ENCODE peak calls at places on chromosome 4, in eight cellular contexts. P is body of pancreas, O is IMR-90, H is HCT116, B is brain microvascular endothelial cell, F is adrenal gland, T is cardiac fibroblast, R is suprapubic skin. S is an unnamed sample.

GRCh38 chr4:18039113-18039512 is 17.6 kb upstream of the LCORL start:
- DNase-seq in P (no peak), O (peak), H (no peak), B (no peak), F (no peak), T (peak), R (no peak), S (no peak)

GRCh38 chr4:139301821-139302611 is at the start of gene NDUFC1:
- DNase-seq in P (peak), O (peak), H (no peak), B (peak), F (peak), T (peak), R (peak), S (peak)

GRCh38 chr4:8731364-8731763 is 138.8 kb downstream of the CPZ start:
- DNase-seq in P (no peak), O (no peak), H (no peak), B (no peak), F (no peak), T (no peak), R (peak), S (no peak)

GRCh38 chr4:127586922-127587571 is 45.7 kb upstream of the INTU start:
- DNase-seq in P (peak), O (peak), H (peak), B (peak), F (no peak), T (peak), R (no peak), S (peak)

GRCh38 chr4:5717449-5718158 is 6.6 kb downstream of the EVC start:
- DNase-seq in P (no peak), O (no peak), H (no peak), B (no peak), F (no peak), T (no peak), R (no peak), S (no peak)

GRCh38 chr4:26326791-26327190 is 6.0 kb downstream of the RBPJ start:
- DNase-seq in P (no peak), O (peak), H (no peak), B (peak), F (no peak), T (peak), R (no peak), S (no peak)

GRCh38 chr4:37981844-37982720 is 21.9 kb downstream of the PTTG2 start:
- DNase-seq in P (no peak), O (peak), H (no peak), B (peak), F (no peak), T (no peak), R (no peak), S (no peak)

GRCh38 chr4:158938462-158939044 is 164.3 kb upstream of the RAPGEF2 start:
- DNase-seq in P (peak), O (peak), H (no peak), B (no peak), F (no peak), T (no peak), R (no peak), S (no peak)

GRCh38 chr4:141425124-141425523 is 204.4 kb downstream of the ZNF330 start:
- DNase-seq in P (no peak), O (peak), H (peak), B (peak), F (no peak), T (peak), R (no peak), S (no peak)

GRCh38 chr4:89111833-89112563 is 665 bp downstream of the TIGD2 start:
- DNase-seq in P (peak), O (peak), H (no peak), B (peak), F (peak), T (peak), R (no peak), S (no peak)

GRCh38 chr4:139972305-139972704 is 181.7 kb downstream of the MAML3 start:
- DNase-seq in P (no peak), O (no peak), H (no peak), B (no peak), F (no peak), T (no peak), R (no peak), S (no peak)

GRCh38 chr4:3413675-3414420 is 27.9 kb upstream of the HGFAC start:
- DNase-seq in P (no peak), O (no peak), H (no peak), B (no peak), F (no peak), T (no peak), R (peak), S (no peak)

GRCh38 chr4:67751260-67751659 is 2.9 kb downstream of the GNRHR start:
- DNase-seq in P (no peak), O (peak), H (no peak), B (no peak), F (no peak), T (peak), R (no peak), S (no peak)

GRCh38 chr4:25457053-25457715 is 80.1 kb downstream of the ANAPC4 start:
- DNase-seq in P (no peak), O (peak), H (no peak), B (no peak), F (no peak), T (peak), R (no peak), S (no peak)

GRCh38 chr4:177511611-177512010 is 69.4 kb upstream of the AGA start:
- DNase-seq in P (peak), O (no peak), H (peak), B (no peak), F (no peak), T (no peak), R (no peak), S (no peak)

GRCh38 chr4:28723371-28723770 is 1862.7 kb downstream of the STIM2 start:
- DNase-seq in P (no peak), O (no peak), H (no peak), B (no peak), F (no peak), T (no peak), R (no peak), S (no peak)

GRCh38 chr4:13865871-13866669 is 238.5 kb upstream of the BOD1L1 start:
- DNase-seq in P (no peak), O (peak), H (no peak), B (no peak), F (no peak), T (peak), R (no peak), S (no peak)
- TF ChIP-seq CTCF in P (no peak), O (no peak), H (no peak), B (no peak), F (no peak), T (no peak), R (no peak), S (no peak)

GRCh38 chr4:104394409-104394813 is 100.3 kb downstream of the CXXC4 start:
- DNase-seq in P (no peak), O (no peak), H (no peak), B (no peak), F (no peak), T (no peak), R (no peak), S (peak)
- TF ChIP-seq CTCF in P (no peak), O (no peak), H (no peak), B (no peak), F (no peak), T (no peak), R (no peak), S (no peak)

DNA sequence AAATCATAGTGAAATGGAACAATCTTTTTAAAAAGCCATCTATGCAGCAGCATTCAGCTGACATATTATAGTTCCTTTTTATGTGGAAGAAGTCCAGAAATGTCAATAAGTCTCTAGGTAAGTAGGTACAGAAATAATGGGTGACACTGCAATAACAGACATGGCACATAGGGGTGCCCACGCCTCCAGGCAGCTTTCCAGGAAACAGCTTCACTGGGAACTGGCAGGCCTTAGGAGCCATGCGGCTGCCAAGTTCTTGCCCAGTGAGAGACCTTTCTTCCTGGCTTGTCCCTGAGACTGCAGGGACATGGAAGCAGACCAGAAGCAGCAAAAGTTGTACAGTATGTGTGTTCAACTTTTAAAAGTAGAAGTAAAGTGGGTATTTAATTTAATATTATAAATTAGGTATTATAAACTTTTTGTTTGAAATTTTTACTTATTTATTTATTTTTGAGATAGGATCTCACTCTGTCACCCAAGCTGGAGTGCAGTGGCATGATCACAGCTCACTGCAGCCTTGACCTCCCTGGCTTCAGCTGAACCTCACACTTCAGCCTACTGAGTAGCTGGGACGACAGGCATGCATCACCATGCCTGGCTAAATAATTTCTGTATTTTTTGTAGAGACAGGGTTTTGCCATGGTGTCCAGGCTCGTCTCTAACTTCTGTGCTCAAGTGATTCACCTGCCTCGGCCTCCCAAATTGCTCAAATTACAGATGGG is 12.1 kb upstream of the ETNPPL start:
- DNase-seq in P (peak), O (no peak), H (peak), B (no peak), F (peak), T (no peak), R (no peak), S (peak)
- TF ChIP-seq CTCF in P (peak), O (no peak), H (peak), B (no peak), F (peak), T (no peak), R (no peak), S (no peak)

GRCh38 chr4:68927165-68927564 is 24.4 kb downstream of the UGT2A3 start:
- DNase-seq in P (no peak), O (no peak), H (no peak), B (no peak), F (no peak), T (no peak), R (no peak), S (no peak)

GRCh38 chr4:68929076-68929737 is 22.4 kb downstream of the UGT2A3 start:
- DNase-seq in P (no peak), O (no peak), H (no peak), B (no peak), F (no peak), T (no peak), R (no peak), S (no peak)
- TF ChIP-seq CTCF in P (no peak), O (no peak), H (no peak), B (no peak), F (no peak), T (no peak), R (no peak), S (no peak)

GRCh38 chr4:80507507-80507906 is 172.0 kb downstream of the CFAP299 start:
- DNase-seq in P (no peak), O (no peak), H (no peak), B (no peak), F (no peak), T (no peak), R (no peak), S (no peak)

GRCh38 chr4:80507077-80507476 is 171.5 kb downstream of the CFAP299 start:
- DNase-seq in P (no peak), O (no peak), H (no peak), B (no peak), F (no peak), T (no peak), R (no peak), S (no peak)
- TF ChIP-seq CTCF in P (no peak), O (no peak), H (no peak), B (no peak), F (no peak), T (no peak), R (no peak), S (no peak)

DNA sequence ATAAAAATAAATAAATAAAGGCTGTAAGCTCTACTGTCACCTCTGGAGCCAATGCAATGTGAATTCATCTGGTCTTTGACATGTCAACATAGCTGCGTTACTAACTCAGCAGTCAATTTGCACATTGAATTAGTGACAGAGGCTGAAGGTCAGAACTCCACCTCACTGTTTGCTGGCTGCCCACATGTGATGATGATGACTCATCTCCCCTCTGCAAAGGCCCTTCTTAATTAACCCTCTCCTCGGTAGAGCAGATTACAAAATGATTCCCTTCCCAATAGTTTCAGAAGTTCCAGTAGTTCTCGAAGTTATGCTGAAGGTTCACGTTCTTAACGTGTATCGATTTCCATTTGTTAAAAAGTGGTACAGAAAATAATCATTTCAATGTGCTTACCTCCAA is 1626.0 kb upstream of the TENM3 start:
- DNase-seq in P (no peak), O (peak), H (no peak), B (no peak), F (peak), T (no peak), R (no peak), S (no peak)
- TF ChIP-seq CTCF in P (no peak), O (no peak), H (no peak), B (no peak), F (no peak), T (no peak), R (no peak), S (no peak)

DNA sequence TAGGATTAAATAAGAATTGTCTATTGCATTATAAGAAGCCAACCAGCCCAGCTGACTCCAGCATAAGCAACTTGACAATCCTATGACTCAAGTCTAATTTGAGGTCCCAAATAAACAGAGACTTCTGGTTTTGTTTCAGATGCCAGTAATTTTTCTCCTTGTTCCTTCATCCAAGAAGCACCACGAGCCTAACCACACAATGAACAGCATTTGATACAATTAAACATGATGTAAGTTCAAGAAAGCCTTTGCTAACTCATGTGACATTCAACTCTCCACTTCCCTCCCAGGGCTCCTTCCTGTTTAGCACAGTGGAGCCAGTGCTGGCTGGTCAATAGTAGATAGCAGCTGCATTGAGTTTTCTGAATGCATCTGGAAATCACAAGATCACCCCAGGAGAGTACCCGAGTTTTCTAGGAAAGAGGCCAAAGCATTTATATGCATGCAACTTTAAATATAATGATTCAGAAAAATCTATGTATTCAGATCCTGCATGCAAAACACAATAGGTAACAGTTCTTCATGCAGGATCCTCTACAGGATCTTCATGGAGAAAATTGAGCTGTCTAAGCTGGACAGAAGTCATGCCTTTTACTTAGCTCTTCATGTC is 206.3 kb downstream of the ARHGAP24 start:
- DNase-seq in P (peak), O (peak), H (no peak), B (peak), F (peak), T (peak), R (peak), S (peak)
- TF ChIP-seq CTCF in P (no peak), O (no peak), H (no peak), B (no peak), F (no peak), T (no peak), R (no peak), S (no peak)

GRCh38 chr4:11495291-11495690 is 66.6 kb upstream of the HS3ST1 start:
- DNase-seq in P (no peak), O (peak), H (no peak), B (no peak), F (no peak), T (peak), R (no peak), S (no peak)

GRCh38 chr4:11495818-11496217 is 67.1 kb upstream of the HS3ST1 start:
- DNase-seq in P (no peak), O (no peak), H (no peak), B (no peak), F (no peak), T (no peak), R (no peak), S (no peak)

GRCh38 chr4:11497972-11498371 is 69.3 kb upstream of the HS3ST1 start:
- DNase-seq in P (no peak), O (no peak), H (peak), B (no peak), F (no peak), T (peak), R (no peak), S (no peak)

GRCh38 chr4:11496313-11496956 is 67.7 kb upstream of the HS3ST1 start:
- DNase-seq in P (no peak), O (peak), H (no peak), B (no peak), F (no peak), T (peak), R (no peak), S (no peak)

GRCh38 chr4:11497212-11497806 is 68.6 kb upstream of the HS3ST1 start:
- DNase-seq in P (no peak), O (no peak), H (no peak), B (no peak), F (no peak), T (peak), R (no peak), S (no peak)
- TF ChIP-seq CTCF in P (no peak), O (no peak), H (peak), B (peak), F (no peak), T (no peak), R (no peak), S (no peak)

GRCh38 chr4:866761-867390 is 40.9 kb upstream of the CPLX1 start:
- DNase-seq in P (no peak), O (no peak), H (no peak), B (peak), F (no peak), T (no peak), R (no peak), S (no peak)
- TF ChIP-seq CTCF in P (no peak), O (no peak), H (no peak), B (no peak), F (no peak), T (no peak), R (no peak), S (no peak)